ENCODE peak calls at places on chromosomes 2 and 18, in ten cellular contexts. H is astrocyte of the spinal cord, Y is mucosa of descending colon, E is pancreas, R is neural progenitor cell, K is tibial artery, G is hepatocyte, J is cardiac fibroblast, M is GM12865, P is heart left ventricle. X is an unnamed sample.

GRCh38 chr2:109736177-109736827 is 57.8 kb upstream of the RGPD5 start:
- DNase-seq in H (peak; percentile 73), Y (peak; percentile 81), E (no peak), R (peak; percentile 69), K (peak; percentile 75), G (peak; percentile 69), J (peak; percentile 82), M (peak; percentile 65), P (peak; percentile 39), X (peak; percentile 79)

GRCh38 chr2:74834806-74835755 is 1.2 kb downstream of the HK2 start:
- DNase-seq in H (peak; percentile 42), Y (peak; percentile 63), E (peak; percentile 32), R (peak; percentile 95), K (no peak), G (peak; percentile 73), J (peak; percentile 72), M (peak; percentile 84), P (peak; percentile 26), X (peak; percentile 50)

GRCh38 chr2:78992451-78992806 is 33.1 kb upstream of the REG3G start:
- DNase-seq in H (peak; percentile 2), Y (peak; percentile 16), E (no peak), R (peak; percentile 66), K (no peak), G (peak; percentile 59), J (peak; percentile 1), M (no peak), P (no peak), X (peak; percentile 21)

GRCh38 chr18:36298113-36298701 is 694 bp downstream of the FHOD3 start:
- DNase-seq in H (no peak), Y (no peak), E (peak; percentile 25), R (peak; percentile 85), K (peak; percentile 69), G (no peak), J (no peak), M (peak; percentile 54), P (no peak), X (no peak)

GRCh38 chr2:96114546-96114902 is 1.8 kb downstream of the ADRA2B start:
- DNase-seq in H (no peak), Y (no peak), E (peak; percentile 17), R (no peak), K (no peak), G (no peak), J (no peak), M (no peak), P (no peak), X (no peak)

GRCh38 chr2:47964722-47965434 is 58.6 kb upstream of the FBXO11 start:
- DNase-seq in H (no peak), Y (peak; percentile 2), E (no peak), R (no peak), K (no peak), G (no peak), J (no peak), M (peak; percentile 29), P (no peak), X (no peak)

GRCh38 chr2:3277050-3277747 is 100.4 kb downstream of the EIPR1 start:
- DNase-seq in H (no peak), Y (no peak), E (no peak), R (no peak), K (no peak), G (no peak), J (no peak), M (no peak), P (no peak), X (no peak)

GRCh38 chr2:140392824-140393223 is 1612.6 kb upstream of the NXPH2 start:
- DNase-seq in H (no peak), Y (no peak), E (no peak), R (no peak), K (no peak), G (no peak), J (peak; percentile 33), M (no peak), P (no peak), X (peak; percentile 50)

GRCh38 chr2:160513120-160513519 is 19.5 kb upstream of the RBMS1 start:
- DNase-seq in H (no peak), Y (no peak), E (no peak), R (no peak), K (no peak), G (no peak), J (peak; percentile 19), M (no peak), P (peak; percentile 23), X (no peak)

GRCh38 chr2:10036095-10036879 is 7.1 kb upstream of the KLF11 start:
- DNase-seq in H (peak; percentile 59), Y (peak; percentile 57), E (peak; percentile 92), R (peak; percentile 42), K (peak; percentile 94), G (no peak), J (peak; percentile 83), M (peak; percentile 57), P (peak; percentile 77), X (peak; percentile 74)

GRCh38 chr2:27915191-27915590 is 24.7 kb downstream of the BABAM2 start:
- DNase-seq in H (no peak), Y (no peak), E (no peak), R (no peak), K (no peak), G (no peak), J (peak; percentile 55), M (no peak), P (no peak), X (peak; percentile 34)

GRCh38 chr2:15186118-15186517 is 375.0 kb downstream of the NBAS start:
- DNase-seq in H (no peak), Y (no peak), E (no peak), R (no peak), K (no peak), G (no peak), J (no peak), M (no peak), P (no peak), X (no peak)

DNA sequence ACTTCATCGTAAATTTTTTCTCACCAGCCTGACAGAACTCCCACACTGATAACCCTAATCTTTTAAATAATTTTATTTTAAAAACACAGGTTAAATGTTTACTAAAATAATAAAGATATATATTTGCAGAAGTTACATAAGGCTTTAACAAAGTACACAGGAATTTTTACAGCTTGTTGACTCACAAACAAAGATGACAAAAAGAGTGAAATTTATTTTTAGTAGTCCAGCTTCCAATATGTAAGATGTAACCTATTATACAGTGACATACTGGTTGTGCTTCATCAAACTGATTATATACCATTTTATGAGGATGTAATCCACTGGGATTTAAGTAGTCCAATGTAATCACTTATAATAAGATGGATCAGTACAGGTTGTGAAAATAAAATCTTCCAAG is 348.9 kb upstream of the SLC39A10 start:
- DNase-seq in H (no peak), Y (no peak), E (no peak), R (no peak), K (no peak), G (no peak), J (no peak), M (no peak), P (no peak), X (no peak)
- H3K4me3 ChIP-seq in H (no peak overlapping the region), Y (no peak overlapping the region), E (no peak overlapping the region), R (no peak overlapping the region), K (no peak overlapping the region), G (no peak overlapping the region), J (no peak overlapping the region), M (no peak overlapping the region), P (no peak overlapping the region), X (no peak overlapping the region)

DNA sequence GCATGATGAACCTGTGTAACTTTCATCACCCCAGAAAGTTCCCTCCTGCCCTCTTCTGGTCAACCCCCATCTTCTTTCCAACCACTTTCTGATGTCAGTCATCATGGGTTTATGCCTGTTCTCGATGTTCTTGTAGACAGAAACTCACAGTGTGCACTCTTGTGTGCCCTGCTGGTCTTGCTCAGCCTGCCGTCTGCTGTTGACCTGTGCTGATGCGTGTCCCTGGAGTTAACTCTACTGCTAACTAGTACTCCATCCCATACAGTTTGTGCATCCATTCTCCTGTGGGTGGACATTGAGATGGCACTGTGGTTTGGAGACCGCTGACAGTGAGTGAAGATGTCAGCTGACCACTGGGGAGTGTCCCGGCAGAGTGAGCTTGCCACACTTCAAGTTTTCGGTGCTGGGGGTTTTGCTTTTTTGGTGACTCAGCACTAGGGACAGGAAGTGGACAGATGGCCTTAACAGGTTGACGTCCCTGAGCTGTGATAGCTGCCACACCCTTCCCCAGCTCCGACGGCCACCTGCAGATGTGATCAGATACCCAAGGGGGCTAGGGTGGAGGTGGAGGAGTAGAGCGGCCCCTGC is 14.8 kb downstream of the KLHL29 start:
- DNase-seq in H (no peak), Y (no peak), E (no peak), R (no peak), K (no peak), G (no peak), J (no peak), M (peak; percentile 73), P (no peak), X (no peak)
- TF ChIP-seq CTCF in H (no peak), Y (no peak), E (no peak), R (no peak), K (no peak), G (no peak), J (no peak), M (peak; percentile 28), P (no peak), X (no peak)

GRCh38 chr18:8514409-8514808 is 94.8 kb upstream of the RAB12 start:
- DNase-seq in H (no peak), Y (no peak), E (no peak), R (no peak), K (no peak), G (no peak), J (no peak), M (no peak), P (no peak), X (no peak)

GRCh38 chr18:8517276-8517675 is 92.0 kb upstream of the RAB12 start:
- DNase-seq in H (no peak), Y (no peak), E (no peak), R (no peak), K (peak; percentile 34), G (no peak), J (no peak), M (no peak), P (no peak), X (no peak)

GRCh38 chr18:8515142-8515865 is 93.9 kb upstream of the RAB12 start:
- DNase-seq in H (no peak), Y (no peak), E (no peak), R (no peak), K (peak; percentile 15), G (no peak), J (no peak), M (no peak), P (no peak), X (no peak)

GRCh38 chr18:8516391-8517250 is 92.6 kb upstream of the RAB12 start:
- DNase-seq in H (no peak), Y (no peak), E (no peak), R (no peak), K (peak; percentile 42), G (no peak), J (no peak), M (no peak), P (no peak), X (peak; percentile 11)

GRCh38 chr18:8513249-8513648 is 96.0 kb upstream of the RAB12 start:
- DNase-seq in H (no peak), Y (no peak), E (no peak), R (no peak), K (peak; percentile 16), G (no peak), J (no peak), M (no peak), P (no peak), X (no peak)
- H3K4me3 ChIP-seq in H (no peak overlapping the region), Y (no peak overlapping the region), E (no peak overlapping the region), R (no peak overlapping the region), K (no peak overlapping the region), G (no peak overlapping the region), J (no peak overlapping the region), M (no peak overlapping the region), P (no peak overlapping the region), X (no peak overlapping the region)

DNA sequence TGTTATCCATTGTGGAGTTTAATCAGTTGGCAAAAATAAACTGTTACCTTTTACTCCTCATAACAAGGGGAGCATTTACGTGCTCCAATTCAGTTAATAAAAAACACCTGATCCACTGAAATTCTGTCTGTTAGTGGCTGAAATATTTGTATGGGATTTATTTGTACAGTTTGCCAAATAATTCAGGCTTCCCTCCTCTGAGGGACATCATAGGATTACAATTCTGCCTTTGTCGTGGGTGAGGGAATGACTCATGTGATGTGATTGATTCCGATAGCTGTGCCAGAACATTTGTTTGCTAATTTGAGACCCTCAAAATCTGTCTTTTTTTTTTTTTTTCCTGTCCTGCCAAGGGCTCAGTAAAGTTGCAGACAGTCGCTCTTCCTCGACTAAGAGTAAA is 612.5 kb upstream of the CDH2 start:
- DNase-seq in H (no peak), Y (no peak), E (no peak), R (no peak), K (no peak), G (no peak), J (no peak), M (no peak), P (no peak), X (no peak)
- TF ChIP-seq CTCF in H (no peak), Y (no peak), E (no peak), R (no peak), K (no peak), G (no peak), J (no peak), M (no peak), P (no peak), X (no peak)